ENCODE peak calls at places on chromosomes 1 and 21, in ten cellular contexts. Y is H4; O is NCI-H1105; Z is GM12892; C is stimulated activated CD8-positive, alpha-beta memory T cell treated with anti-CD3 and anti-CD28 coated beads, Interleukin-7, amount 100 ng/mL, for 1 hour; X is kidney tubule cell; L is occipital lobe; U is MG63; E is fibroblast of pulmonary artery; N is non-pigmented ciliary epithelial cell. P is an unnamed sample.

GRCh38 chr1:87093286-87093685 is 178.9 kb downstream of the HS2ST1 start:
- DNase-seq in C (no peak), Y (peak; percentile 14), O (no peak), E (no peak), N (no peak), X (peak; percentile 12), Z (no peak), U (no peak), L (no peak), P (peak; percentile 46)

GRCh38 chr21:20739421-20739820 is 258.8 kb upstream of the NCAM2 start:
- DNase-seq in U (no peak), C (no peak), Y (peak; percentile 36), Z (no peak), L (no peak), E (no peak), N (no peak), X (no peak), O (no peak), P (no peak)

GRCh38 chr1:83836543-83836942 is 162.4 kb downstream of the TTLL7 start:
- DNase-seq in N (no peak), U (no peak), X (no peak), C (no peak), E (no peak), Y (no peak), L (no peak), Z (no peak), O (no peak), P (no peak)

GRCh38 chr1:155272466-155273133 is 704 bp downstream of the CLK2 start:
- DNase-seq in U (no peak), E (peak; percentile 67), X (peak; percentile 62), O (peak; percentile 9), C (no peak), L (no peak), Z (no peak), Y (no peak), N (no peak), P (peak; percentile 70)

GRCh38 chr1:185477638-185478216 is 160.7 kb upstream of the IVNS1ABP start:
- DNase-seq in O (peak; percentile 13), X (no peak), C (no peak), Z (no peak), U (no peak), L (no peak), Y (no peak), N (no peak), E (no peak), P (peak; percentile 46)

GRCh38 chr1:55955237-55955636 is 624.1 kb downstream of the PLPP3 start:
- DNase-seq in Z (no peak), U (peak; percentile 35), E (peak; percentile 7), X (peak; percentile 74), C (no peak), L (no peak), O (no peak), Y (no peak), N (peak; percentile 38), P (no peak)

GRCh38 chr1:34688358-34688757 is 66.5 kb upstream of the GJB5 start:
- DNase-seq in X (peak; percentile 27), C (no peak), U (no peak), N (no peak), Z (no peak), Y (no peak), E (no peak), L (no peak), O (no peak), P (no peak)

GRCh38 chr1:93980320-93980744 is 71.1 kb upstream of the GCLM start:
- DNase-seq in Z (no peak), N (no peak), Y (no peak), E (no peak), U (no peak), C (no peak), O (no peak), L (no peak), X (no peak), P (peak; percentile 47)

GRCh38 chr1:216310776-216311175 is 112.5 kb downstream of the USH2A start:
- DNase-seq in N (no peak), Z (no peak), O (peak; percentile 26), L (no peak), X (peak; percentile 53), Y (peak; percentile 46), E (peak; percentile 65), U (peak; percentile 12), C (no peak), P (no peak)

GRCh38 chr1:37189111-37189510 is 154.8 kb upstream of the GRIK3 start:
- DNase-seq in X (no peak), N (no peak), L (no peak), Y (no peak), C (no peak), E (no peak), U (no peak), O (peak; percentile 18), Z (no peak), P (no peak)

GRCh38 chr1:116940809-116941640 is 31.3 kb downstream of the PTGFRN start:
- DNase-seq in X (no peak), L (no peak), U (no peak), Y (peak; percentile 53), C (no peak), O (peak; percentile 34), N (no peak), Z (no peak), E (no peak), P (no peak)

GRCh38 chr1:174883361-174883760 is 116.4 kb upstream of the CACYBP start:
- DNase-seq in X (no peak), N (peak; percentile 18), C (no peak), Z (no peak), L (no peak), O (no peak), E (peak; percentile 37), Y (no peak), U (no peak), P (peak; percentile 37)

GRCh38 chr1:154423988-154424326 is 18.8 kb downstream of the IL6R start:
- DNase-seq in U (no peak), L (no peak), C (no peak), X (no peak), N (no peak), Y (no peak), O (no peak), Z (no peak), E (no peak), P (no peak)

GRCh38 chr1:50152236-50152635 is 43.5 kb downstream of the ELAVL4 start:
- DNase-seq in E (no peak), U (no peak), X (no peak), C (no peak), N (no peak), O (no peak), Y (no peak), L (peak; percentile 30), Z (no peak), P (no peak)

GRCh38 chr21:42568377-42568776 is 54.7 kb downstream of the SLC37A1 start:
- DNase-seq in U (no peak), C (no peak), Z (no peak), Y (no peak), O (no peak), X (no peak), N (no peak), L (no peak), E (no peak), P (no peak)

GRCh38 chr1:178283409-178283808 is 189.5 kb downstream of the RASAL2 start:
- DNase-seq in L (no peak), N (no peak), Z (no peak), X (no peak), O (no peak), Y (peak; percentile 44), E (peak; percentile 86), C (no peak), U (no peak), P (no peak)

GRCh38 chr21:26032263-26032662 is 138.3 kb downstream of the APP start:
- DNase-seq in Z (no peak), E (no peak), C (no peak), L (no peak), X (no peak), Y (no peak), N (no peak), U (no peak), O (no peak), P (peak; percentile 32)

GRCh38 chr1:231020816-231021215 is 19.2 kb downstream of the FAM89A start:
- DNase-seq in U (no peak), N (peak; percentile 41), C (no peak), X (no peak), L (no peak), Y (no peak), Z (no peak), O (no peak), E (no peak), P (no peak)

GRCh38 chr1:179310271-179310670 is 16.7 kb downstream of the SOAT1 start:
- DNase-seq in O (no peak), N (peak; percentile 59), Y (no peak), C (no peak), X (no peak), E (peak; percentile 63), L (no peak), U (no peak), Z (no peak), P (no peak)

GRCh38 chr1:47684964-47685762 is 247.3 kb downstream of the FOXD2 start:
- DNase-seq in C (no peak), X (no peak), Z (no peak), O (no peak), N (no peak), Y (no peak), L (no peak), U (peak; percentile 42), E (no peak), P (no peak)